ENCODE peak calls at places on chromosomes 7 and 10, in five cellular contexts. K, D, F, Z and C are unnamed samples.

GRCh38 chr7:13165854-13166253 is 478.4 kb downstream of the ARL4A start:
- DNase-seq in K (no peak), D (no peak), F (no peak), Z (no peak), C (no peak)

GRCh38 chr7:103778929-103779328 is 210.5 kb downstream of the RELN start:
- DNase-seq in K (no peak), D (no peak), F (no peak), Z (no peak), C (no peak)

GRCh38 chr7:81284576-81284975 is 365.7 kb upstream of the SEMA3C start:
- DNase-seq in K (no peak), D (no peak), F (no peak), Z (no peak), C (no peak)

GRCh38 chr7:33853361-33854062 is 51.8 kb upstream of the BMPER start:
- DNase-seq in K (no peak), D (no peak), F (no peak), Z (no peak), C (no peak)

GRCh38 chr10:125407000-125407502 is 246.7 kb upstream of the CTBP2 start:
- DNase-seq in K (no peak), D (no peak), F (peak; percentile 22), Z (no peak), C (no peak)

GRCh38 chr10:101818958-101819633 is 852 bp upstream of the OGA start:
- DNase-seq in K (no peak), D (no peak), F (peak; percentile 66), Z (peak; percentile 62), C (no peak)

GRCh38 chr10:128005858-128006257 is 99.0 kb downstream of the PTPRE start:
- DNase-seq in K (no peak), D (no peak), F (no peak), Z (no peak), C (no peak)

GRCh38 chr10:131571346-131571745 is 259.8 kb upstream of the TCERG1L start:
- DNase-seq in K (no peak), D (no peak), F (no peak), Z (no peak), C (no peak)

GRCh38 chr10:4025339-4025738 is 240.3 kb upstream of the KLF6 start:
- DNase-seq in K (no peak), D (no peak), F (no peak), Z (no peak), C (no peak)

GRCh38 chr7:146176790-146177189 is 60.2 kb downstream of the CNTNAP2 start:
- DNase-seq in K (no peak), D (no peak), F (no peak), Z (no peak), C (no peak)

GRCh38 chr7:158442260-158442659 is 145.4 kb downstream of the PTPRN2 start:
- DNase-seq in K (no peak), D (no peak), F (peak; percentile 35), Z (no peak), C (no peak)

GRCh38 chr10:6065845-6066244 is 3.7 kb upstream of the IL2RA start:
- DNase-seq in K (no peak), D (no peak), F (no peak), Z (no peak), C (no peak)

GRCh38 chr10:1939016-1939415 is 201.7 kb upstream of the ADARB2 start:
- DNase-seq in K (no peak), D (no peak), F (no peak), Z (no peak), C (no peak)

GRCh38 chr7:2738766-2739549 is 51.0 kb downstream of the AMZ1 start:
- DNase-seq in K (peak; percentile 22), D (no peak), F (no peak), Z (no peak), C (no peak)

GRCh38 chr10:48465860-48466521 is 138.9 kb downstream of the ARHGAP22 start:
- DNase-seq in K (no peak), D (no peak), F (no peak), Z (peak; percentile 45), C (no peak)

GRCh38 chr10:5528989-5529701 is 4.4 kb downstream of the CALML3 start:
- DNase-seq in K (no peak), D (peak; percentile 13), F (no peak), Z (peak; percentile 51), C (no peak)

GRCh38 chr7:44633254-44634186 is 27.1 kb downstream of the OGDH start:
- DNase-seq in K (no peak), D (peak; percentile 76), F (peak; percentile 60), Z (peak; percentile 71), C (peak; percentile 52)

GRCh38 chr7:3747452-3747851 is 446.4 kb downstream of the SDK1 start:
- DNase-seq in K (no peak), D (no peak), F (no peak), Z (no peak), C (no peak)

GRCh38 chr10:107013258-107014001 is 151.1 kb downstream of the SORCS1 start:
- DNase-seq in K (no peak), D (no peak), F (peak; percentile 22), Z (no peak), C (no peak)

GRCh38 chr7:120272896-120273475 is at the start of gene KCND2:
- DNase-seq in K (no peak), D (no peak), F (peak; percentile 28), Z (peak; percentile 48), C (peak; percentile 13)

GRCh38 chr7:100407285-100408180 is 21.0 kb downstream of the ZCWPW1 start:
- DNase-seq in K (no peak), D (peak; percentile 34), F (peak; percentile 73), Z (no peak), C (no peak)

GRCh38 chr10:22325272-22325947 is 4.5 kb downstream of the BMI1 start:
- DNase-seq in K (peak; percentile 86), D (peak; percentile 55), F (peak; percentile 85), Z (peak; percentile 84), C (peak; percentile 80)

GRCh38 chr10:133258818-133259602 is 17.7 kb downstream of the ADAM8 start:
- DNase-seq in K (peak; percentile 86), D (peak; percentile 87), F (peak; percentile 76), Z (peak; percentile 92), C (peak; percentile 72)

GRCh38 chr10:69383485-69384089 is 33.1 kb downstream of the TACR2 start:
- DNase-seq in K (no peak), D (no peak), F (no peak), Z (no peak), C (peak; percentile 46)

GRCh38 chr7:128829391-128830166 is 627 bp upstream of the FLNC start:
- DNase-seq in K (no peak), D (no peak), F (peak; percentile 63), Z (no peak), C (no peak)

GRCh38 chr7:107955394-107955793 is 47.6 kb downstream of the LAMB1 start:
- DNase-seq in K (no peak), D (no peak), F (no peak), Z (no peak), C (no peak)

GRCh38 chr7:16697507-16698199 is 51.7 kb downstream of the BZW2 start:
- DNase-seq in K (no peak), D (no peak), F (no peak), Z (no peak), C (no peak)

GRCh38 chr7:16695621-16696237 is 49.7 kb downstream of the BZW2 start:
- DNase-seq in K (no peak), D (no peak), F (peak; percentile 70), Z (no peak), C (no peak)

GRCh38 chr7:16693601-16694318 is 47.8 kb downstream of the BZW2 start:
- DNase-seq in K (no peak), D (no peak), F (no peak), Z (no peak), C (no peak)

GRCh38 chr7:16698200-16698910 is 52.4 kb downstream of the BZW2 start:
- DNase-seq in K (no peak), D (no peak), F (no peak), Z (no peak), C (no peak)

DNA sequence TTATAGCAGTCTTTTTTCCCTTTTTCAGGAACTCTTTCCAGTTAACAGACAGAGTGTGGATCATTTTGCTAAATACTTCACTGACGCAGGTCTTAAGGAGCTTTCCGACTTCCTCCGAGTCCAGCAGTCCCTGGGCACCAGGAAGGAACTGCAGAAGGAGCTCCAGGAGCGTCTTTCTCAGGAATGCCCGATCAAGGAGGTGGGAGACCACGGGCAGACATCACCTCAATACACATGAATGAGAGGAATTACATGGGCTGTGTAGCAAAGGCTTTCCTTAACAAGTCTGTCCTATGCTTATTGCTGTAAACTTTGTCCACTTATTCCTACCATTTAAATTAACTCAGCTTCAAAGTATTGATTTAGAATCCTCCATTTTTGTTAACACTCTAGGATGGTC is 48.8 kb downstream of the BZW2 start:
- DNase-seq in K (no peak), D (no peak), F (no peak), Z (no peak), C (no peak)
- H3K36me3 ChIP-seq in K (no peaks in the 10 kb centered on the region), D (peaks cover 22% of the 10 kb centered on the region), F (peaks cover 7% of the 10 kb centered on the region), Z (peaks cover 62% of the 10 kb centered on the region), C (peaks cover 98% of the 10 kb centered on the region)

GRCh38 chr10:239109-239508 is 103.9 kb downstream of the ZMYND11 start:
- DNase-seq in K (no peak), D (no peak), F (no peak), Z (no peak), C (no peak)

GRCh38 chr10:235921-236320 is 100.7 kb downstream of the ZMYND11 start:
- DNase-seq in K (no peak), D (no peak), F (no peak), Z (no peak), C (no peak)

GRCh38 chr10:246431-246830 is 111.2 kb downstream of the ZMYND11 start:
- DNase-seq in K (no peak), D (no peak), F (no peak), Z (no peak), C (no peak)

GRCh38 chr10:244227-244626 is 109.0 kb downstream of the ZMYND11 start:
- DNase-seq in K (no peak), D (no peak), F (no peak), Z (no peak), C (no peak)

DNA sequence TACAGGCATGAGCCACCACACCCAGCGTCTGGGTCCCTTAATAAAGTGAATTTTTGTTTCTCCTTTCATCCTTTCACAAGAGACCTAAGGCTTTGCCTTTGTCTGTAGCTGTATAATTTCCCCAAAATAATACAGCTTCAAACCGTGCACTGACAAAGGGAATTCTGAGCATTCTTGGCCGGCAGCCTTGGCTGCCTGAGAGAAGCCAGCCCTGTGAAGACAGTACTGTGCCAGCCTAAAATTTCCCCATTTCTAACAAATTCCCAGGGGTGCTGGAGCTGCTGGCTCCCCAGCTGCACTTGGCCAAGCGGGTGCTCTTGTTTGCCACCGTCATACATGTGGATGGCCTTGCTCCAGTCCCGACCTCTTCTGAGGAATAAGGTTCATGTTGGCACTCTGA is 106.2 kb downstream of the ZMYND11 start:
- DNase-seq in K (no peak), D (no peak), F (no peak), Z (no peak), C (no peak)
- TF ChIP-seq CTCF in K (no peak), D (no peak), F (no peak), Z (no peak), C (no peak)

GRCh38 chr10:26566525-26567348 is 128.6 kb downstream of the APBB1IP start:
- DNase-seq in K (no peak), D (no peak), F (peak; percentile 47), Z (no peak), C (no peak)
- H3K4me3 ChIP-seq in K (no peak overlapping the region), D (peak overlapping the region; percentile 54), F (peak overlapping the region; percentile 51), Z (peak overlapping the region; percentile 30), C (peak overlapping the region; percentile 58)

GRCh38 chr10:62056219-62056618 is 154.7 kb downstream of the ARID5B start:
- DNase-seq in K (no peak), D (no peak), F (no peak), Z (no peak), C (no peak)
- H3K36me3 ChIP-seq in K (no peaks in the 10 kb centered on the region), D (peaks cover 74% of the 10 kb centered on the region), F (peaks cover 6% of the 10 kb centered on the region), Z (peaks cover 37% of the 10 kb centered on the region), C (peaks cover 34% of the 10 kb centered on the region)